ENCODE peak calls at places on chromosomes 16 and 17, in eight cellular contexts. Q is HL-60; K is MV-4-11; U is CD8-positive, alpha-beta memory T cell; J is stimulated activated CD4-positive, alpha-beta T cell treated with anti-CD3 and anti-CD28 coated beads, Interleukin-1b, Interleukin-23, amount 100 ng/mL, for 1 hour; N is T47D; M is mucosa of gallbladder; X is fibroblast of lung. W is an unnamed sample.

GRCh38 chr16:3137267-3137666 is 2.4 kb downstream of the ZNF213 start:
- DNase-seq in Q (no peak), K (no peak), U (no peak), J (no peak), N (no peak), M (no peak), X (no peak), W (no peak)

GRCh38 chr17:31428512-31428911 is 37.0 kb downstream of the RAB11FIP4 start:
- DNase-seq in Q (no peak), K (no peak), U (no peak), J (no peak), N (no peak), M (no peak), X (no peak), W (no peak)

GRCh38 chr17:30530346-30531025 is 53.3 kb downstream of the GOSR1 start:
- DNase-seq in Q (no peak), K (no peak), U (no peak), J (no peak), N (no peak), M (no peak), X (peak), W (no peak)

GRCh38 chr16:25859645-25860044 is 167.9 kb downstream of the HS3ST4 start:
- DNase-seq in Q (no peak), K (no peak), U (no peak), J (no peak), N (no peak), M (no peak), X (no peak), W (no peak)

GRCh38 chr17:45319239-45319703 is 2.5 kb upstream of the MAP3K14 start:
- DNase-seq in Q (no peak), K (no peak), U (no peak), J (no peak), N (no peak), M (no peak), X (peak), W (no peak)

GRCh38 chr17:31698751-31699150 is 160.3 kb downstream of the COPRS start:
- DNase-seq in Q (no peak), K (no peak), U (no peak), J (no peak), N (no peak), M (no peak), X (no peak), W (no peak)

GRCh38 chr17:45046536-45047125 is 4.8 kb downstream of the DCAKD start:
- DNase-seq in Q (no peak), K (no peak), U (no peak), J (no peak), N (no peak), M (no peak), X (peak), W (no peak)

GRCh38 chr17:81325057-81325973 is 30.2 kb upstream of the SLC38A10 start:
- DNase-seq in Q (no peak), K (no peak), U (no peak), J (no peak), N (no peak), M (no peak), X (no peak), W (no peak)

GRCh38 chr16:3938843-3939624 is 58.5 kb upstream of the CREBBP start:
- DNase-seq in Q (peak), K (no peak), U (peak), J (peak), N (peak), M (peak), X (peak), W (peak)

GRCh38 chr16:7115898-7116297 is 216.7 kb upstream of the RBFOX1 start:
- DNase-seq in Q (no peak), K (no peak), U (no peak), J (no peak), N (no peak), M (no peak), X (no peak), W (no peak)

GRCh38 chr16:20904507-20905079 is 4.0 kb downstream of the LYRM1 start:
- DNase-seq in Q (peak), K (peak), U (no peak), J (no peak), N (no peak), M (peak), X (peak), W (peak)

GRCh38 chr17:16491703-16492612 is at the start of gene LRRC75A:
- DNase-seq in Q (no peak), K (no peak), U (peak), J (peak), N (peak), M (peak), X (peak), W (no peak)

GRCh38 chr16:3999479-3999868 is 116.8 kb downstream of the ADCY9 start:
- DNase-seq in Q (no peak), K (no peak), U (no peak), J (no peak), N (no peak), M (no peak), X (peak), W (no peak)

GRCh38 chr17:64213995-64214507 is 49.0 kb downstream of the TEX2 start:
- DNase-seq in Q (no peak), K (no peak), U (no peak), J (no peak), N (no peak), M (no peak), X (peak), W (no peak)

GRCh38 chr16:70656712-70657263 is 10.4 kb downstream of the IL34 start:
- DNase-seq in Q (no peak), K (no peak), U (no peak), J (no peak), N (no peak), M (no peak), X (no peak), W (no peak)

GRCh38 chr17:49997256-49997735 is 2.3 kb upstream of the DLX3 start:
- DNase-seq in Q (no peak), K (no peak), U (no peak), J (no peak), N (no peak), M (no peak), X (no peak), W (no peak)

GRCh38 chr16:69566437-69567030 is 768 bp downstream of the NFAT5 start:
- DNase-seq in Q (no peak), K (no peak), U (peak), J (no peak), N (peak), M (peak), X (peak), W (peak)

GRCh38 chr17:80147035-80147939 is at the start of gene EIF4A3:
- DNase-seq in Q (peak), K (peak), U (peak), J (peak), N (peak), M (peak), X (peak), W (peak)

GRCh38 chr16:27156531-27156930 is 46.8 kb upstream of the KDM8 start:
- DNase-seq in Q (no peak), K (peak), U (no peak), J (no peak), N (no peak), M (no peak), X (no peak), W (no peak)

GRCh38 chr16:24667244-24667764 is 62.1 kb upstream of the TNRC6A start:
- DNase-seq in Q (no peak), K (no peak), U (no peak), J (no peak), N (no peak), M (no peak), X (no peak), W (no peak)

GRCh38 chr16:1774456-1774795 is 1.5 kb upstream of the MRPS34 start:
- DNase-seq in Q (no peak), K (no peak), U (no peak), J (no peak), N (no peak), M (no peak), X (no peak), W (no peak)

GRCh38 chr17:3022197-3022596 is 41.2 kb downstream of the OR1D5 start:
- DNase-seq in Q (no peak), K (no peak), U (no peak), J (no peak), N (no peak), M (no peak), X (no peak), W (no peak)

GRCh38 chr16:80009971-80010659 is 409.6 kb upstream of the MAF start:
- DNase-seq in Q (no peak), K (no peak), U (no peak), J (no peak), N (no peak), M (no peak), X (peak), W (no peak)

GRCh38 chr17:71338396-71338795 is 782.4 kb upstream of the SOX9 start:
- DNase-seq in Q (no peak), K (peak), U (no peak), J (no peak), N (peak), M (no peak), X (peak), W (no peak)

GRCh38 chr16:7437843-7438242 is 105.2 kb downstream of the RBFOX1 start:
- DNase-seq in Q (no peak), K (no peak), U (no peak), J (no peak), N (no peak), M (no peak), X (no peak), W (no peak)

GRCh38 chr17:59347975-59348391 is 16.5 kb downstream of the YPEL2 start:
- DNase-seq in Q (peak), K (peak), U (no peak), J (no peak), N (no peak), M (no peak), X (no peak), W (no peak)

GRCh38 chr17:80005360-80006338 is 30.0 kb downstream of the TBC1D16 start:
- DNase-seq in Q (no peak), K (peak), U (peak), J (peak), N (peak), M (no peak), X (no peak), W (peak)